ENCODE peak calls at places on chromosomes 16 and 17, in seven cellular contexts. L, G, Q, E, O, V and S are unnamed samples.

GRCh38 chr16:4666537-4667202 is 26.7 kb upstream of the NUDT16L1 start:
- DNase-seq in L (no peak), G (no peak), Q (no peak), E (no peak), O (no peak), V (no peak), S (no peak)

GRCh38 chr16:2753523-2754020 is 1.1 kb downstream of the SRRM2 start:
- DNase-seq in L (peak), G (no peak), Q (no peak), E (no peak), O (peak), V (peak), S (no peak)

GRCh38 chr17:17935321-17936271 is 36.6 kb downstream of the TOM1L2 start:
- DNase-seq in L (peak), G (peak), Q (no peak), E (peak), O (no peak), V (peak), S (peak)

GRCh38 chr17:47611372-47612350 is 38.1 kb upstream of the KPNB1 start:
- DNase-seq in L (peak), G (no peak), Q (no peak), E (no peak), O (no peak), V (no peak), S (no peak)

GRCh38 chr16:85746431-85747227 is 4.3 kb downstream of the C16orf74 start:
- DNase-seq in L (peak), G (no peak), Q (no peak), E (no peak), O (no peak), V (peak), S (no peak)

GRCh38 chr17:8859029-8859803 is 8.3 kb downstream of the PIK3R6 start:
- DNase-seq in L (peak), G (no peak), Q (no peak), E (peak), O (no peak), V (no peak), S (no peak)

GRCh38 chr17:74455025-74455585 is 11.3 kb upstream of the CD300A start:
- DNase-seq in L (no peak), G (no peak), Q (no peak), E (no peak), O (no peak), V (no peak), S (no peak)

GRCh38 chr17:74028717-74029116 is 174.8 kb upstream of the RPL38 start:
- DNase-seq in L (no peak), G (no peak), Q (no peak), E (no peak), O (no peak), V (no peak), S (no peak)

GRCh38 chr17:82041139-82041814 is 3.8 kb upstream of the DCXR start:
- DNase-seq in L (peak), G (no peak), Q (no peak), E (no peak), O (no peak), V (no peak), S (no peak)

GRCh38 chr16:15051387-15051951 is 4.4 kb downstream of the NTAN1 start:
- DNase-seq in L (no peak), G (no peak), Q (no peak), E (no peak), O (no peak), V (no peak), S (no peak)

GRCh38 chr16:5633845-5634440 is 536.3 kb upstream of the EEF2KMT start:
- DNase-seq in L (peak), G (peak), Q (no peak), E (peak), O (peak), V (peak), S (no peak)

GRCh38 chr17:80426671-80427326 is 11.8 kb downstream of the ENDOV start:
- DNase-seq in L (peak), G (peak), Q (peak), E (peak), O (peak), V (peak), S (no peak)

GRCh38 chr16:1613728-1614225 is 1.6 kb downstream of the CRAMP1 start:
- DNase-seq in L (no peak), G (no peak), Q (peak), E (peak), O (no peak), V (no peak), S (no peak)

GRCh38 chr17:76000016-76000754 is 470 bp upstream of the CDK3 start:
- DNase-seq in L (peak), G (no peak), Q (peak), E (peak), O (peak), V (peak), S (no peak)

GRCh38 chr17:78929908-78930775 is 5.0 kb upstream of the TIMP2 start:
- DNase-seq in L (no peak), G (no peak), Q (no peak), E (no peak), O (no peak), V (no peak), S (no peak)

GRCh38 chr17:72432143-72432604 is 311.4 kb downstream of the SOX9 start:
- DNase-seq in L (no peak), G (no peak), Q (peak), E (no peak), O (no peak), V (no peak), S (no peak)

GRCh38 chr17:81315170-81315884 is 20.2 kb upstream of the SLC38A10 start:
- DNase-seq in L (no peak), G (no peak), Q (no peak), E (no peak), O (no peak), V (no peak), S (no peak)

GRCh38 chr16:4611337-4612023 is 3.2 kb downstream of the UBALD1 start:
- DNase-seq in L (no peak), G (no peak), Q (no peak), E (no peak), O (no peak), V (peak), S (no peak)

GRCh38 chr17:17191346-17191792 is 14.8 kb downstream of the PLD6 start:
- DNase-seq in L (peak), G (peak), Q (no peak), E (peak), O (no peak), V (peak), S (no peak)

GRCh38 chr17:12964162-12964561 is 53.7 kb downstream of the ELAC2 start:
- DNase-seq in L (no peak), G (no peak), Q (no peak), E (no peak), O (no peak), V (no peak), S (no peak)

GRCh38 chr17:81165246-81166032 is at the start of gene PVALEF:
- DNase-seq in L (no peak), G (no peak), Q (peak), E (no peak), O (no peak), V (no peak), S (no peak)

GRCh38 chr17:77733576-77734296 is 224.8 kb upstream of the TNRC6C start:
- DNase-seq in L (no peak), G (no peak), Q (no peak), E (no peak), O (no peak), V (no peak), S (no peak)

GRCh38 chr17:82100502-82101298 is 2.7 kb upstream of the FASN start:
- DNase-seq in L (no peak), G (no peak), Q (no peak), E (no peak), O (no peak), V (no peak), S (no peak)

GRCh38 chr17:82931696-82932060 is 91.9 kb upstream of the ZNF750 start:
- DNase-seq in L (peak), G (peak), Q (peak), E (peak), O (no peak), V (peak), S (no peak)

GRCh38 chr16:66551362-66551761 is 1.0 kb upstream of the CKLF start:
- DNase-seq in L (peak), G (no peak), Q (no peak), E (no peak), O (peak), V (no peak), S (no peak)

GRCh38 chr17:70608193-70608592 is 438.9 kb downstream of the KCNJ2 start:
- DNase-seq in L (no peak), G (no peak), Q (no peak), E (no peak), O (no peak), V (no peak), S (peak)

GRCh38 chr17:79836952-79837887 is 2.0 kb downstream of the CBX4 start:
- DNase-seq in L (peak), G (no peak), Q (peak), E (peak), O (peak), V (peak), S (peak)

GRCh38 chr17:64418506-64419339 is 28.1 kb upstream of the PECAM1 start:
- DNase-seq in L (peak), G (peak), Q (no peak), E (peak), O (peak), V (peak), S (no peak)

GRCh38 chr17:21258593-21258992 is 5.4 kb upstream of the NATD1 start:
- DNase-seq in L (no peak), G (no peak), Q (no peak), E (no peak), O (no peak), V (no peak), S (no peak)

GRCh38 chr17:65145743-65146142 is 8.6 kb downstream of the RGS9 start:
- DNase-seq in L (no peak), G (no peak), Q (no peak), E (no peak), O (no peak), V (no peak), S (no peak)

GRCh38 chr16:89924925-89925307 is 1.8 kb downstream of the TUBB3 start:
- DNase-seq in L (no peak), G (no peak), Q (no peak), E (no peak), O (no peak), V (no peak), S (no peak)

GRCh38 chr16:17277981-17278381 is 192.8 kb downstream of the XYLT1 start:
- DNase-seq in L (peak), G (no peak), Q (peak), E (no peak), O (no peak), V (peak), S (no peak)
- TF ChIP-seq CTCF in L (peak), G (peak), Q (peak), E (peak), O (peak), V (peak), S (peak)

GRCh38 chr16:69411064-69411985 is 13.1 kb upstream of the CYB5B start:
- DNase-seq in L (no peak), G (no peak), Q (no peak), E (no peak), O (no peak), V (no peak), S (no peak)

GRCh38 chr16:69417537-69418199 is 6.8 kb upstream of the CYB5B start:
- DNase-seq in L (no peak), G (no peak), Q (no peak), E (no peak), O (no peak), V (peak), S (no peak)

GRCh38 chr16:69410285-69410990 is 14.0 kb upstream of the CYB5B start:
- DNase-seq in L (peak), G (peak), Q (no peak), E (peak), O (no peak), V (peak), S (no peak)

GRCh38 chr16:69412287-69412686 is 12.1 kb upstream of the CYB5B start:
- DNase-seq in L (peak), G (peak), Q (no peak), E (no peak), O (no peak), V (peak), S (no peak)

DNA sequence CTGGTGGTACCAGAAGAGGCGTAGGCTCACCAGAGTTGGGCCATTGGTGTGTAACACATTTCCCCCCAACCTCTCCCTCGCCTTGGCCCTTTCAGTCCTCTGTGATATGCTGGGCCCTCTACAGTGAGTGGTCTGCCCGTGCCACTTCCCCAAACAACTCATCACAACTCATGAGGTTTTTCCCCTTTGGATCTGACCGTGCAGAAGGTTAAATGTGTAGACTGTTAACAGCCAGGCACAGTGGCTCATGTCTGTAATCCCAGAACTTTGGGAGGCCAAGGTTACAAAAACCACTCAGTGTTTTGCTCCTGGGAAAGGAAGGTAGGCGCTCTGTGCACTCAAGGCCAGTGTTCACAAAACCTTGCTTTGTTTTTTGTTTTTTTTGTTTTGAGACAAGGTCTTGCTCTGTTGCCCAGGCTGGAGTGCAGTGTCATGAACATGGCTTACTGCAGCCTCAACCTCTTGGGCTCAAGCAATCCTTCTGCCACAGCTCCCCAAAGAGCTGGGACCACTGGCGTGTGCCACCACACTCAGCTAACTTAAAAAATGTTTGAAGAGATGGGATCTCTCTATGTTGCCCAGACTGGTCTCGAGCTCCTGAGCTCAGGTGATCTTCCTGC is 11.3 kb upstream of the CYB5B start:
- DNase-seq in L (no peak), G (no peak), Q (no peak), E (no peak), O (no peak), V (no peak), S (no peak)
- H3K4me3 ChIP-seq in L (no peak), G (no peak), Q (no peak), E (no peak), O (no peak), V (no peak), S (no peak)

DNA sequence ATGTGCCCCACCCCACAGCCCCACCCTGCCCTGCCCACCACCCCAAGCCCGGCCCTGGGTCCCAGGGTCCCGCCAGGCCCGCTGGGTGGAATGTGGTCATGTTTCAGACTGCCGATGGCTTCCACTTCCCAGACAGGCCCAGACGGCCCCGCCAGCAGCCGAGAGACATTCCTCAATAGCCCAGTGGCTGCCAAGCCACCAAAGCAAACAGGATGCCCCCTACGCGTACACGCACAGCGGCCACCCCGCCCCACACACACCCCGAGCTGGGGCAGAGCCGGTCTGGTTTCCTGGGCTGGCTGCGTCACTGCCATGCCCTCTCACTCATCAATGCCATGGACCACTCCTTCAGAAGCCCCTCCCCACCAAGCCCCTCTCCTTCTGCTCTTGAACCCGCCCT is 1.2 kb upstream of the KRT17 start:
- DNase-seq in L (no peak), G (no peak), Q (no peak), E (peak), O (no peak), V (no peak), S (no peak)
- TF ChIP-seq CTCF in L (no peak), G (no peak), Q (no peak), E (no peak), O (no peak), V (no peak), S (no peak)

GRCh38 chr17:54099221-54099620 is 276.5 kb downstream of the KIF2B start:
- DNase-seq in L (no peak), G (no peak), Q (no peak), E (no peak), O (no peak), V (no peak), S (no peak)
- H3K4me3 ChIP-seq in L (no peak), G (no peak), Q (no peak), E (no peak), O (no peak), V (no peak), S (no peak)

DNA sequence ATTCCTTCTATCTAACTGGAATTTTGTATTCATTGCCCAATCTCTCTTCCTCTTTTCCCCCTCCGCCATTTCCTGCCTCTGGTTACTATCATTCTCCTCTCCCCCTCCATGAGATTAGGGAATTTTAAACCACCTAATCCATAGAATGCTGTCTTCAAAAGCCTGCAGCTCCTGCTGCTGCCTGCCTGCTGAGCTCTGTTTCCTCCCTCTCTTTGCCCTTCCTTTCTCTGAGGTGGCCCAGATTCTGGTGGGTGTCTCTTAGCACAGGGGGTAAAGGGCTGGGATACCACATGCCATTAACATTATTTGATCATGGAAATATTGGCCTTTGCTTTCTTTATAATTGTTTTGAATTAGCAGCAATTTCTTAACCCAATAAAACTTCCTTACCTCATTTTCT is 241.6 kb downstream of the CNTNAP4 start:
- DNase-seq in L (no peak), G (no peak), Q (no peak), E (no peak), O (no peak), V (no peak), S (no peak)
- TF ChIP-seq CTCF in L (no peak), G (no peak), Q (no peak), E (no peak), O (no peak), V (no peak), S (no peak)

GRCh38 chr16:57791156-57791902 is 11.0 kb downstream of the KIFC3 start:
- DNase-seq in L (no peak), G (no peak), Q (peak), E (no peak), O (peak), V (no peak), S (no peak)
- H3K4me3 ChIP-seq in L (no peak), G (no peak), Q (no peak), E (no peak), O (peak), V (no peak), S (no peak)

GRCh38 chr16:77722315-77723107 is at the start of gene NUDT7:
- DNase-seq in L (peak), G (peak), Q (peak), E (peak), O (peak), V (peak), S (peak)
- TF ChIP-seq CTCF in L (no peak), G (peak), Q (no peak), E (peak), O (peak), V (no peak), S (peak)

DNA sequence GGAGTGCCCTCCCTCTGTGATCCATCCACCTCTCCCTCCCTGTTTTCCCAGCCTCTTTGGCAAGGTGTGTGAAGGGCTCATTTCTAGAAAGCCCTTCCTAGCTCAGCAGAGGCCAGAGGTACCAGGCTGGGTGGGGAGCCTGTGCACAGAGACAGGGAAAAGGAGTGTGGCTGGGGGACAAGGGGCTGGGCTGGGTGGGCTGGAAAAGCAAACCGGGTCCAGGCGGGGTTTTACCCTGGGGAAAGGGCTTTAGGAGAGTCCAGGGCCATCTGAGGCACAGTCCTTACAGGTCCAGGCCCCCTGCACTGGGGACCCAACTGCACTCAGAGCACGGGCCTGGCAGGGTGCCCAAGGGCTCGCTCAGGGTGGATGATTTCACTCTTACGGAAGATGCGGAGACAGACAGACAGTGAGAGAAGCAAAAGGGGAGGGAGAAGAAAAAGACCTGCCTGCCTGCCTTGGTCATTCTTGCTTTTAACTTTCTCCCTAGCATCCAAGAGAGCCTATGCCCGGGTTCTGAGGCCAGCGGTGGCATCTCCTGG is 7.0 kb downstream of the CRHR1 start:
- DNase-seq in L (no peak), G (no peak), Q (no peak), E (no peak), O (no peak), V (no peak), S (no peak)
- H3K4me3 ChIP-seq in L (no peak), G (no peak), Q (no peak), E (no peak), O (no peak), V (no peak), S (no peak)